ENCODE peak calls at places on chromosomes 7 and 10, in seven cellular contexts. D is AG08395; P is NCI-H1092 treated with DMSO at 0.1 percent for 48 hours; N is T47D; L is globus pallidus; S is activated naive CD4-positive, alpha-beta T cell treated with anti-CD3 and anti-CD28 coated beads, Interleukin-2, amount 10 ng/mL, durations not matched to agents 7 days and 5 days; K is body of pancreas. C is an unnamed sample.

GRCh38 chr7:70434376-70434775 is 697.6 kb upstream of the GALNT17 start:
- DNase-seq in S (no peak), K (no peak), N (peak; percentile 20), D (peak; percentile 4), L (no peak), P (peak; percentile 45), C (no peak)

GRCh38 chr10:92822060-92822634 is 26.2 kb upstream of the EXOC6 start:
- DNase-seq in K (no peak), P (no peak), N (no peak), L (no peak), D (peak; percentile 26), S (no peak), C (peak; percentile 16)

GRCh38 chr7:94298943-94299342 is 95.8 kb upstream of the COL1A2 start:
- DNase-seq in D (peak; percentile 49), L (no peak), N (no peak), P (no peak), K (no peak), S (no peak), C (no peak)

GRCh38 chr7:48139461-48139860 is 31.8 kb upstream of the ABCA13 start:
- DNase-seq in S (no peak), K (no peak), N (no peak), L (no peak), D (no peak), P (no peak), C (no peak)

GRCh38 chr7:158574308-158575036 is 13.2 kb downstream of the PTPRN2 start:
- DNase-seq in P (no peak), D (no peak), N (no peak), K (no peak), S (no peak), L (no peak), C (no peak)

GRCh38 chr10:103333934-103334520 is 16.9 kb downstream of the PCGF6 start:
- DNase-seq in D (peak; percentile 37), P (peak; percentile 15), S (no peak), L (no peak), N (peak; percentile 7), K (no peak), C (no peak)

GRCh38 chr7:155007947-155008346 is 5.0 kb upstream of the PAXIP1 start:
- DNase-seq in D (no peak), K (no peak), S (peak; percentile 35), P (no peak), N (no peak), L (peak; percentile 20), C (no peak)

GRCh38 chr10:97574374-97575100 is 2.0 kb downstream of the ANKRD2 start:
- DNase-seq in L (no peak), P (peak; percentile 8), K (peak; percentile 95), D (peak; percentile 86), S (no peak), N (peak; percentile 97), C (no peak)

GRCh38 chr7:51545131-51545530 is 228.5 kb upstream of the COBL start:
- DNase-seq in K (no peak), L (no peak), D (no peak), S (no peak), P (no peak), N (no peak), C (no peak)

GRCh38 chr7:151470656-151471180 is 30.8 kb upstream of the CRYGN start:
- DNase-seq in S (no peak), D (no peak), P (no peak), L (no peak), N (no peak), K (no peak), C (no peak)

GRCh38 chr7:105742787-105743186 is 133.6 kb downstream of the ATXN7L1 start:
- DNase-seq in D (no peak), P (no peak), S (no peak), L (no peak), K (no peak), N (no peak), C (no peak)

C was measured in SK-N-MC.